ENCODE peak calls at places on chromosomes 12 and 14, in ten cellular contexts. F is tibial nerve, J is fibroblast of the aortic adventitia, O is HFFc6, S is anterior cingulate cortex, K is pulmonary artery endothelial cell, X is putamen, I is T follicular helper cell, Y is NCI-H82, W is hypothalamus. A is an unnamed sample.

GRCh38 chr12:110670161-110670701 is 18.7 kb downstream of the HVCN1 start:
- DNase-seq in F (no peak), J (no peak), O (no peak), S (no peak), K (no peak), X (no peak), I (no peak), Y (no peak), W (no peak), A (no peak)

GRCh38 chr14:103558071-103558882 is 4.2 kb downstream of the BAG5 start:
- DNase-seq in F (no peak), J (peak; percentile 66), O (peak; percentile 53), S (no peak), K (no peak), X (no peak), I (no peak), Y (no peak), W (no peak), A (peak; percentile 88)

GRCh38 chr14:61673305-61673704 is 22.0 kb upstream of the HIF1A start:
- DNase-seq in F (no peak), J (no peak), O (no peak), S (no peak), K (no peak), X (no peak), I (no peak), Y (no peak), W (no peak), A (no peak)

GRCh38 chr12:25866586-25867378 is 91.7 kb upstream of the RASSF8 start:
- DNase-seq in F (no peak), J (no peak), O (peak; percentile 62), S (no peak), K (no peak), X (no peak), I (no peak), Y (peak; percentile 96), W (no peak), A (no peak)

GRCh38 chr14:90273532-90273931 is 17.2 kb downstream of the PSMC1 start:
- DNase-seq in F (no peak), J (peak; percentile 22), O (no peak), S (no peak), K (no peak), X (no peak), I (no peak), Y (no peak), W (no peak), A (no peak)

GRCh38 chr12:55132816-55133215 is 6.6 kb downstream of the OR9K2 start:
- DNase-seq in F (no peak), J (no peak), O (no peak), S (no peak), K (no peak), X (no peak), I (no peak), Y (no peak), W (no peak), A (no peak)

GRCh38 chr12:100926669-100927248 is 132.2 kb downstream of the ANO4 start:
- DNase-seq in F (no peak), J (peak; percentile 45), O (peak; percentile 28), S (no peak), K (peak; percentile 1), X (no peak), I (no peak), Y (peak; percentile 59), W (no peak), A (no peak)

GRCh38 chr12:46556105-46556559 is 183.6 kb upstream of the SLC38A2 start:
- DNase-seq in F (no peak), J (peak; percentile 97), O (peak; percentile 99), S (no peak), K (peak; percentile 29), X (no peak), I (no peak), Y (no peak), W (no peak), A (no peak)

GRCh38 chr14:70770490-70770889 is 38.8 kb downstream of the MAP3K9 start:
- DNase-seq in F (no peak), J (no peak), O (no peak), S (no peak), K (no peak), X (no peak), I (no peak), Y (no peak), W (no peak), A (no peak)

GRCh38 chr12:55019784-55020183 is at the start of gene NEUROD4:
- DNase-seq in F (peak; percentile 6), J (peak; percentile 49), O (peak; percentile 67), S (peak; percentile 2), K (peak; percentile 11), X (peak; percentile 11), I (no peak), Y (peak; percentile 84), W (no peak), A (no peak)

GRCh38 chr14:81990312-81990761 is 456.7 kb upstream of the SEL1L start:
- DNase-seq in F (peak; percentile 69), J (peak; percentile 62), O (peak; percentile 22), S (peak; percentile 15), K (peak; percentile 15), X (peak; percentile 70), I (peak; percentile 4), Y (peak; percentile 65), W (peak; percentile 8), A (peak; percentile 42)

GRCh38 chr12:31236998-31237637 is 88.8 kb downstream of the SINHCAF start:
- DNase-seq in F (no peak), J (no peak), O (no peak), S (no peak), K (no peak), X (no peak), I (no peak), Y (no peak), W (no peak), A (no peak)

GRCh38 chr14:89339579-89339978 is 77.5 kb downstream of the FOXN3 start:
- DNase-seq in F (no peak), J (no peak), O (no peak), S (no peak), K (no peak), X (no peak), I (no peak), Y (no peak), W (no peak), A (no peak)